ENCODE peak calls at places on chromosomes 16 and 17, in eight cellular contexts. One of them, this sample, is unnamed.

GRCh38 chr17:44187131-44187899 is 543 bp downstream of the TMUB2 start:
- DNase-seq in mesenteric fat pad: no peak
- DNase-seq in stimulated activated CD4-positive, alpha-beta T cell treated with anti-CD3 and anti-CD28 coated beads, TNF-alpha, amount 100 ng/mL, for 4 hours: no peak
- DNase-seq in NCI-H460: no peak
- DNase-seq in astrocyte of the spinal cord: peak; percentile 26
- DNase-seq in WTC11: no peak
- DNase-seq in stimulated activated CD8-positive, alpha-beta memory T cell treated with anti-CD3 and anti-CD28 coated beads, Interleukin-7, amount 100 ng/mL, for 48 hours: no peak
- DNase-seq in heart right ventricle: no peak
- DNase-seq in this sample: peak; percentile 86

GRCh38 chr16:23757937-23758619 is 3.3 kb downstream of the CHP2 start:
- DNase-seq in astrocyte of the spinal cord: no peak
- DNase-seq in stimulated activated CD8-positive, alpha-beta memory T cell treated with anti-CD3 and anti-CD28 coated beads, Interleukin-7, amount 100 ng/mL, for 48 hours: no peak
- DNase-seq in heart right ventricle: no peak
- DNase-seq in mesenteric fat pad: no peak
- DNase-seq in NCI-H460: no peak
- DNase-seq in stimulated activated CD4-positive, alpha-beta T cell treated with anti-CD3 and anti-CD28 coated beads, TNF-alpha, amount 100 ng/mL, for 4 hours: no peak
- DNase-seq in WTC11: no peak
- DNase-seq in this sample: no peak

GRCh38 chr16:13110124-13110796 is 208.9 kb downstream of the SHISA9 start:
- DNase-seq in astrocyte of the spinal cord: peak; percentile 55
- DNase-seq in heart right ventricle: no peak
- DNase-seq in NCI-H460: no peak
- DNase-seq in WTC11: peak; percentile 18
- DNase-seq in mesenteric fat pad: no peak
- DNase-seq in stimulated activated CD4-positive, alpha-beta T cell treated with anti-CD3 and anti-CD28 coated beads, TNF-alpha, amount 100 ng/mL, for 4 hours: no peak
- DNase-seq in stimulated activated CD8-positive, alpha-beta memory T cell treated with anti-CD3 and anti-CD28 coated beads, Interleukin-7, amount 100 ng/mL, for 48 hours: no peak
- DNase-seq in this sample: no peak

GRCh38 chr17:43183921-43184320 is 12.9 kb downstream of the NBR1 start:
- DNase-seq in stimulated activated CD4-positive, alpha-beta T cell treated with anti-CD3 and anti-CD28 coated beads, TNF-alpha, amount 100 ng/mL, for 4 hours: no peak
- DNase-seq in mesenteric fat pad: no peak
- DNase-seq in NCI-H460: no peak
- DNase-seq in stimulated activated CD8-positive, alpha-beta memory T cell treated with anti-CD3 and anti-CD28 coated beads, Interleukin-7, amount 100 ng/mL, for 48 hours: no peak
- DNase-seq in WTC11: no peak
- DNase-seq in astrocyte of the spinal cord: no peak
- DNase-seq in heart right ventricle: no peak
- DNase-seq in this sample: no peak

GRCh38 chr17:80793851-80794267 is 197.8 kb upstream of the CHMP6 start:
- DNase-seq in astrocyte of the spinal cord: no peak
- DNase-seq in WTC11: no peak
- DNase-seq in stimulated activated CD4-positive, alpha-beta T cell treated with anti-CD3 and anti-CD28 coated beads, TNF-alpha, amount 100 ng/mL, for 4 hours: no peak
- DNase-seq in stimulated activated CD8-positive, alpha-beta memory T cell treated with anti-CD3 and anti-CD28 coated beads, Interleukin-7, amount 100 ng/mL, for 48 hours: no peak
- DNase-seq in NCI-H460: no peak
- DNase-seq in heart right ventricle: no peak
- DNase-seq in mesenteric fat pad: peak; percentile 55
- DNase-seq in this sample: no peak

GRCh38 chr17:64130559-64131001 is 636 bp upstream of the ERN1 start:
- DNase-seq in stimulated activated CD8-positive, alpha-beta memory T cell treated with anti-CD3 and anti-CD28 coated beads, Interleukin-7, amount 100 ng/mL, for 48 hours: no peak
- DNase-seq in mesenteric fat pad: no peak
- DNase-seq in NCI-H460: no peak
- DNase-seq in heart right ventricle: no peak
- DNase-seq in stimulated activated CD4-positive, alpha-beta T cell treated with anti-CD3 and anti-CD28 coated beads, TNF-alpha, amount 100 ng/mL, for 4 hours: no peak
- DNase-seq in astrocyte of the spinal cord: no peak
- DNase-seq in WTC11: no peak
- DNase-seq in this sample: no peak

GRCh38 chr16:55488306-55488705 is 9.3 kb downstream of the MMP2 start:
- DNase-seq in stimulated activated CD8-positive, alpha-beta memory T cell treated with anti-CD3 and anti-CD28 coated beads, Interleukin-7, amount 100 ng/mL, for 48 hours: no peak
- DNase-seq in astrocyte of the spinal cord: no peak
- DNase-seq in mesenteric fat pad: peak; percentile 35
- DNase-seq in stimulated activated CD4-positive, alpha-beta T cell treated with anti-CD3 and anti-CD28 coated beads, TNF-alpha, amount 100 ng/mL, for 4 hours: no peak
- DNase-seq in heart right ventricle: no peak
- DNase-seq in WTC11: no peak
- DNase-seq in NCI-H460: no peak
- DNase-seq in this sample: no peak

GRCh38 chr16:13780841-13781553 is 139.0 kb upstream of the ERCC4 start:
- DNase-seq in NCI-H460: no peak
- DNase-seq in stimulated activated CD8-positive, alpha-beta memory T cell treated with anti-CD3 and anti-CD28 coated beads, Interleukin-7, amount 100 ng/mL, for 48 hours: no peak
- DNase-seq in WTC11: no peak
- DNase-seq in heart right ventricle: no peak
- DNase-seq in stimulated activated CD4-positive, alpha-beta T cell treated with anti-CD3 and anti-CD28 coated beads, TNF-alpha, amount 100 ng/mL, for 4 hours: no peak
- DNase-seq in astrocyte of the spinal cord: no peak
- DNase-seq in mesenteric fat pad: no peak
- DNase-seq in this sample: no peak

GRCh38 chr17:51770031-51770759 is 388.3 kb downstream of the CA10 start:
- DNase-seq in stimulated activated CD8-positive, alpha-beta memory T cell treated with anti-CD3 and anti-CD28 coated beads, Interleukin-7, amount 100 ng/mL, for 48 hours: no peak
- DNase-seq in heart right ventricle: no peak
- DNase-seq in stimulated activated CD4-positive, alpha-beta T cell treated with anti-CD3 and anti-CD28 coated beads, TNF-alpha, amount 100 ng/mL, for 4 hours: no peak
- DNase-seq in WTC11: no peak
- DNase-seq in mesenteric fat pad: no peak
- DNase-seq in NCI-H460: no peak
- DNase-seq in astrocyte of the spinal cord: no peak
- DNase-seq in this sample: no peak

GRCh38 chr16:20879175-20880053 is 20.7 kb downstream of the DCUN1D3 start:
- DNase-seq in heart right ventricle: no peak
- DNase-seq in stimulated activated CD8-positive, alpha-beta memory T cell treated with anti-CD3 and anti-CD28 coated beads, Interleukin-7, amount 100 ng/mL, for 48 hours: no peak
- DNase-seq in mesenteric fat pad: no peak
- DNase-seq in NCI-H460: no peak
- DNase-seq in astrocyte of the spinal cord: peak; percentile 57
- DNase-seq in stimulated activated CD4-positive, alpha-beta T cell treated with anti-CD3 and anti-CD28 coated beads, TNF-alpha, amount 100 ng/mL, for 4 hours: no peak
- DNase-seq in WTC11: no peak
- DNase-seq in this sample: no peak

GRCh38 chr16:72840591-72841381 is 207.1 kb downstream of the ZFHX3 start:
- DNase-seq in NCI-H460: no peak
- DNase-seq in WTC11: no peak
- DNase-seq in astrocyte of the spinal cord: no peak
- DNase-seq in heart right ventricle: no peak
- DNase-seq in mesenteric fat pad: no peak
- DNase-seq in stimulated activated CD8-positive, alpha-beta memory T cell treated with anti-CD3 and anti-CD28 coated beads, Interleukin-7, amount 100 ng/mL, for 48 hours: no peak
- DNase-seq in stimulated activated CD4-positive, alpha-beta T cell treated with anti-CD3 and anti-CD28 coated beads, TNF-alpha, amount 100 ng/mL, for 4 hours: no peak
- DNase-seq in this sample: no peak

GRCh38 chr17:19533718-19534561 is at the start of gene SLC47A1:
- DNase-seq in mesenteric fat pad: no peak
- DNase-seq in NCI-H460: peak; percentile 23
- DNase-seq in heart right ventricle: peak; percentile 42
- DNase-seq in astrocyte of the spinal cord: peak; percentile 19
- DNase-seq in WTC11: peak; percentile 42
- DNase-seq in stimulated activated CD8-positive, alpha-beta memory T cell treated with anti-CD3 and anti-CD28 coated beads, Interleukin-7, amount 100 ng/mL, for 48 hours: no peak
- DNase-seq in stimulated activated CD4-positive, alpha-beta T cell treated with anti-CD3 and anti-CD28 coated beads, TNF-alpha, amount 100 ng/mL, for 4 hours: no peak
- DNase-seq in this sample: no peak

GRCh38 chr17:81414751-81415516 is 19.7 kb downstream of the BAHCC1 start:
- DNase-seq in heart right ventricle: no peak
- DNase-seq in mesenteric fat pad: no peak
- DNase-seq in stimulated activated CD8-positive, alpha-beta memory T cell treated with anti-CD3 and anti-CD28 coated beads, Interleukin-7, amount 100 ng/mL, for 48 hours: no peak
- DNase-seq in astrocyte of the spinal cord: no peak
- DNase-seq in WTC11: no peak
- DNase-seq in NCI-H460: no peak
- DNase-seq in stimulated activated CD4-positive, alpha-beta T cell treated with anti-CD3 and anti-CD28 coated beads, TNF-alpha, amount 100 ng/mL, for 4 hours: no peak
- DNase-seq in this sample: no peak

GRCh38 chr17:70144260-70144846 is 25.0 kb upstream of the KCNJ2 start:
- DNase-seq in astrocyte of the spinal cord: peak; percentile 60
- DNase-seq in WTC11: no peak
- DNase-seq in heart right ventricle: no peak
- DNase-seq in stimulated activated CD4-positive, alpha-beta T cell treated with anti-CD3 and anti-CD28 coated beads, TNF-alpha, amount 100 ng/mL, for 4 hours: no peak
- DNase-seq in NCI-H460: no peak
- DNase-seq in stimulated activated CD8-positive, alpha-beta memory T cell treated with anti-CD3 and anti-CD28 coated beads, Interleukin-7, amount 100 ng/mL, for 48 hours: no peak
- DNase-seq in mesenteric fat pad: no peak
- DNase-seq in this sample: no peak

GRCh38 chr17:691423-691822 is 23.2 kb downstream of the VPS53 start:
- DNase-seq in heart right ventricle: no peak
- DNase-seq in mesenteric fat pad: no peak
- DNase-seq in NCI-H460: no peak
- DNase-seq in WTC11: no peak
- DNase-seq in stimulated activated CD8-positive, alpha-beta memory T cell treated with anti-CD3 and anti-CD28 coated beads, Interleukin-7, amount 100 ng/mL, for 48 hours: no peak
- DNase-seq in stimulated activated CD4-positive, alpha-beta T cell treated with anti-CD3 and anti-CD28 coated beads, TNF-alpha, amount 100 ng/mL, for 4 hours: no peak
- DNase-seq in astrocyte of the spinal cord: peak; percentile 52
- DNase-seq in this sample: no peak

GRCh38 chr17:45144199-45145034 is 3.9 kb upstream of the HEXIM1 start:
- DNase-seq in mesenteric fat pad: no peak
- DNase-seq in stimulated activated CD8-positive, alpha-beta memory T cell treated with anti-CD3 and anti-CD28 coated beads, Interleukin-7, amount 100 ng/mL, for 48 hours: no peak
- DNase-seq in astrocyte of the spinal cord: no peak
- DNase-seq in heart right ventricle: peak; percentile 73
- DNase-seq in stimulated activated CD4-positive, alpha-beta T cell treated with anti-CD3 and anti-CD28 coated beads, TNF-alpha, amount 100 ng/mL, for 4 hours: no peak
- DNase-seq in WTC11: peak; percentile 56
- DNase-seq in NCI-H460: no peak
- DNase-seq in this sample: peak; percentile 86

GRCh38 chr17:6666077-6666521 is 14.5 kb downstream of the C17orf100 start:
- DNase-seq in astrocyte of the spinal cord: peak; percentile 78
- DNase-seq in stimulated activated CD4-positive, alpha-beta T cell treated with anti-CD3 and anti-CD28 coated beads, TNF-alpha, amount 100 ng/mL, for 4 hours: no peak
- DNase-seq in WTC11: peak; percentile 78
- DNase-seq in heart right ventricle: peak; percentile 54
- DNase-seq in NCI-H460: peak; percentile 75
- DNase-seq in mesenteric fat pad: peak; percentile 89
- DNase-seq in stimulated activated CD8-positive, alpha-beta memory T cell treated with anti-CD3 and anti-CD28 coated beads, Interleukin-7, amount 100 ng/mL, for 48 hours: no peak
- DNase-seq in this sample: no peak

This sample was measured in Right ventricle myocardium inferior.